ENCODE peak calls at places on chromosomes 13 and 19, in eight cellular contexts. R is activated naive CD4-positive, alpha-beta T cell treated with anti-CD3 and anti-CD28 coated beads, Interleukin-2, amount 50 U/mL, for 72 hours; U is stimulated activated CD8-positive, alpha-beta memory T cell treated with anti-CD3 and anti-CD28 coated beads, Interleukin-7, amount 100 ng/mL, for 1 hour; G is CD4-positive, alpha-beta T cell; T is HTR-8/SVneo; Z is activated CD4-positive, alpha-beta T cell treated with anti-CD3 and anti-CD28 coated beads, Interleukin-2, amount 10 ng/mL, durations not matched to agents 7 days and 5 days; N is fibroblast of pulmonary artery; I is left ventricle myocardium inferior. W is an unnamed sample.

GRCh38 chr13:109787135-109787954 is 962 bp upstream of the IRS2 start:
- DNase-seq in I (peak), G (peak), T (no peak), U (no peak), N (peak), Z (peak), R (peak), W (peak)

GRCh38 chr13:27923794-27924528 is 4.2 kb downstream of the PDX1 start:
- DNase-seq in G (no peak), I (no peak), R (peak), N (no peak), Z (no peak), T (no peak), U (no peak), W (peak)

GRCh38 chr19:17877696-17878095 is 6.0 kb downstream of the SLC5A5 start:
- DNase-seq in R (no peak), Z (no peak), I (no peak), G (no peak), N (no peak), U (no peak), T (no peak), W (no peak)

GRCh38 chr13:26325876-26326275 is 71.9 kb downstream of the CDK8 start:
- DNase-seq in R (no peak), T (no peak), G (no peak), N (peak), I (no peak), U (no peak), Z (no peak), W (no peak)

GRCh38 chr19:1505991-1506881 is 6.6 kb downstream of the ADAMTSL5 start:
- DNase-seq in Z (no peak), N (no peak), U (no peak), I (no peak), G (no peak), R (no peak), T (no peak), W (no peak)

GRCh38 chr13:114151565-114152284 is 19.3 kb upstream of the RASA3 start:
- DNase-seq in I (no peak), N (no peak), U (no peak), Z (peak), T (no peak), R (no peak), G (peak), W (no peak)

GRCh38 chr13:48831248-48831647 is 144.5 kb upstream of the FNDC3A start:
- DNase-seq in U (no peak), I (no peak), Z (no peak), G (no peak), R (no peak), T (no peak), N (no peak), W (no peak)

GRCh38 chr19:13505761-13506549 is at the start of gene CACNA1A:
- DNase-seq in G (peak), R (peak), U (no peak), T (no peak), Z (no peak), N (no peak), I (no peak), W (no peak)

GRCh38 chr13:90918551-90918950 is 428.9 kb upstream of the MIR17HG start:
- DNase-seq in Z (no peak), G (no peak), N (peak), T (no peak), I (no peak), R (no peak), U (no peak), W (no peak)

GRCh38 chr19:7013678-7014077 is 7.6 kb downstream of the MBD3L2B start:
- DNase-seq in G (no peak), N (peak), R (peak), T (peak), U (no peak), Z (no peak), I (no peak), W (no peak)

GRCh38 chr19:49110567-49110966 is 3.6 kb upstream of the LIN7B start:
- DNase-seq in G (no peak), T (no peak), U (no peak), Z (no peak), N (peak), I (no peak), R (no peak), W (no peak)

GRCh38 chr13:40101708-40102359 is 446.4 kb downstream of the COG6 start:
- DNase-seq in U (no peak), T (no peak), N (no peak), R (peak), Z (no peak), I (no peak), G (no peak), W (no peak)

GRCh38 chr13:48456546-48456945 is 43.6 kb upstream of the LPAR6 start:
- DNase-seq in G (no peak), I (no peak), R (no peak), N (no peak), T (no peak), U (no peak), Z (no peak), W (no peak)

GRCh38 chr13:21670006-21670882 is 629 bp upstream of the FGF9 start:
- DNase-seq in Z (peak), R (peak), T (no peak), G (peak), N (peak), U (peak), I (peak), W (peak)

GRCh38 chr13:73767747-73768315 is 366.4 kb downstream of the KLF12 start:
- DNase-seq in G (peak), Z (peak), R (peak), U (no peak), N (no peak), I (no peak), T (no peak), W (peak)

GRCh38 chr19:19461671-19462622 is 53.4 kb downstream of the TSSK6 start:
- DNase-seq in Z (no peak), T (no peak), U (no peak), N (peak), R (no peak), G (peak), I (peak), W (peak)

GRCh38 chr19:1268392-1269064 is 604 bp upstream of the CIRBP start:
- DNase-seq in Z (no peak), G (no peak), U (no peak), I (no peak), N (no peak), R (no peak), T (no peak), W (no peak)

GRCh38 chr13:44088911-44089851 is 209.5 kb downstream of the LACC1 start:
- DNase-seq in I (no peak), U (no peak), R (no peak), Z (no peak), N (no peak), G (no peak), T (no peak), W (no peak)

GRCh38 chr13:100063333-100063732 is 25.6 kb upstream of the PCCA start:
- DNase-seq in I (no peak), G (no peak), R (no peak), N (peak), U (no peak), T (no peak), Z (no peak), W (no peak)

GRCh38 chr13:43107780-43108179 is 84.4 kb downstream of the DNAJC15 start:
- DNase-seq in G (no peak), I (no peak), T (no peak), U (no peak), Z (no peak), R (no peak), N (no peak), W (no peak)

GRCh38 chr13:43669101-43669500 is 117.7 kb downstream of the ENOX1 start:
- DNase-seq in N (no peak), Z (no peak), G (no peak), I (no peak), R (no peak), T (no peak), U (no peak), W (no peak)

GRCh38 chr13:40974460-40975407 is 44.4 kb downstream of the ELF1 start:
- DNase-seq in G (no peak), I (no peak), T (peak), N (peak), U (no peak), R (no peak), Z (peak), W (peak)

GRCh38 chr19:4019578-4019977 is 12.0 kb downstream of the PIAS4 start:
- DNase-seq in I (no peak), R (no peak), T (no peak), U (no peak), Z (no peak), G (no peak), N (no peak), W (no peak)

GRCh38 chr19:535017-535835 is 3.7 kb downstream of the CDC34 start:
- DNase-seq in Z (no peak), N (no peak), G (no peak), I (no peak), T (no peak), U (no peak), R (no peak), W (no peak)

GRCh38 chr13:97749174-97749573 is 204.3 kb upstream of the IPO5 start:
- DNase-seq in G (no peak), R (no peak), Z (no peak), T (no peak), U (no peak), I (no peak), N (peak), W (peak)

GRCh38 chr19:34368338-34368737 is 3.3 kb downstream of the GPI start:
- DNase-seq in U (no peak), G (no peak), N (no peak), I (no peak), T (no peak), Z (no peak), R (no peak), W (no peak)